ENCODE peak calls at places on chromosomes 2 and 18, in nine cellular contexts. U is transverse colon; I is AG04450; G is CD8-positive, alpha-beta T cell; M is spleen; D is hepatocyte; O is neuronal stem cell; T is Peyer's patch; W is heart left ventricle. A is an unnamed sample.
A peak's percentile ranks its signal among the peaks of the same experiment; 100 is the strongest.

GRCh38 chr18:58637197-58637596 is 8.3 kb upstream of the ALPK2 start:
- DNase-seq in T (no peak), I (no peak), U (no peak), D (no peak), M (no peak), W (no peak), G (no peak), O (no peak), A (no peak)

GRCh38 chr2:138296365-138296764 is 205.2 kb upstream of the SPOPL start:
- DNase-seq in U (no peak), G (no peak), O (no peak), I (no peak), T (no peak), D (no peak), W (no peak), M (no peak), A (no peak)

GRCh38 chr18:22827216-22827615 is 105.9 kb upstream of the RBBP8 start:
- DNase-seq in U (no peak), T (no peak), G (no peak), M (no peak), O (no peak), I (no peak), D (no peak), W (no peak), A (no peak)

GRCh38 chr2:162694255-162694654 is 144.3 kb downstream of the KCNH7 start:
- DNase-seq in O (no peak), M (no peak), I (no peak), G (no peak), U (no peak), W (no peak), T (no peak), D (no peak), A (no peak)

GRCh38 chr2:239894276-239894675 is 130.9 kb downstream of the NDUFA10 start:
- DNase-seq in O (no peak), G (no peak), I (no peak), W (no peak), U (no peak), T (no peak), D (no peak), M (peak; percentile 29), A (no peak)

GRCh38 chr2:178478102-178478441 is 328 bp downstream of the FKBP7 start:
- DNase-seq in U (peak; percentile 20), T (no peak), D (peak; percentile 25), G (no peak), I (no peak), O (no peak), W (no peak), M (peak; percentile 75), A (no peak)

GRCh38 chr18:40874233-40874632 is 1080.8 kb upstream of the PIK3C3 start:
- DNase-seq in W (no peak), U (no peak), M (no peak), G (no peak), O (no peak), D (no peak), T (no peak), I (peak; percentile 18), A (no peak)

GRCh38 chr2:216429403-216429802 is 17.1 kb downstream of the SMARCAL1 start:
- DNase-seq in U (no peak), W (no peak), O (no peak), M (no peak), D (no peak), G (no peak), I (no peak), T (no peak), A (no peak)

GRCh38 chr2:152304845-152305244 is 30.1 kb upstream of the FMNL2 start:
- DNase-seq in G (no peak), I (no peak), W (no peak), D (no peak), O (no peak), T (no peak), M (no peak), U (no peak), A (no peak)

GRCh38 chr18:3652380-3653262 is 202.6 kb downstream of the TGIF1 start:
- DNase-seq in T (no peak), D (peak; percentile 91), M (no peak), G (no peak), O (no peak), U (peak; percentile 70), I (peak; percentile 92), W (peak; percentile 71), A (peak; percentile 77)

GRCh38 chr2:40148344-40148743 is 303.5 kb downstream of the SLC8A1 start:
- DNase-seq in G (no peak), W (no peak), M (no peak), D (no peak), U (no peak), T (no peak), O (no peak), I (no peak), A (no peak)

GRCh38 chr2:45813003-45813601 is 161.6 kb downstream of the PRKCE start:
- DNase-seq in M (no peak), G (no peak), D (no peak), U (no peak), O (no peak), I (no peak), W (peak; percentile 65), T (no peak), A (no peak)

GRCh38 chr2:119225084-119225864 is 1.6 kb downstream of the STEAP3 start:
- DNase-seq in I (no peak), T (no peak), D (peak; percentile 51), O (no peak), M (no peak), W (no peak), U (peak; percentile 58), G (no peak), A (no peak)

GRCh38 chr2:147051248-147051647 is 793.6 kb upstream of the ACVR2A start:
- DNase-seq in M (no peak), G (no peak), U (no peak), D (no peak), I (no peak), O (no peak), W (no peak), T (no peak), A (no peak)

GRCh38 chr2:97355887-97356286 is 233.8 kb downstream of the ANKRD36B start:
- DNase-seq in G (no peak), O (no peak), W (no peak), U (no peak), T (no peak), M (no peak), D (no peak), I (no peak), A (no peak)

GRCh38 chr18:77065221-77065981 is 67.2 kb downstream of the MBP start:
- DNase-seq in M (peak; percentile 87), U (no peak), G (peak; percentile 42), W (no peak), D (peak; percentile 44), O (no peak), I (peak; percentile 70), T (peak; percentile 46), A (peak; percentile 84)

GRCh38 chr2:101337877-101338276 is 29.4 kb upstream of the RNF149 start:
- DNase-seq in O (no peak), D (no peak), T (no peak), G (no peak), W (no peak), M (no peak), I (no peak), U (no peak), A (no peak)
- H3K4me3 ChIP-seq in O (no peak overlapping the region), D (no peak overlapping the region), T (no peak overlapping the region), G (no peak overlapping the region), W (no peak overlapping the region), M (no peak overlapping the region), I (no peak overlapping the region), U (no peak overlapping the region), A (no peak overlapping the region)

DNA sequence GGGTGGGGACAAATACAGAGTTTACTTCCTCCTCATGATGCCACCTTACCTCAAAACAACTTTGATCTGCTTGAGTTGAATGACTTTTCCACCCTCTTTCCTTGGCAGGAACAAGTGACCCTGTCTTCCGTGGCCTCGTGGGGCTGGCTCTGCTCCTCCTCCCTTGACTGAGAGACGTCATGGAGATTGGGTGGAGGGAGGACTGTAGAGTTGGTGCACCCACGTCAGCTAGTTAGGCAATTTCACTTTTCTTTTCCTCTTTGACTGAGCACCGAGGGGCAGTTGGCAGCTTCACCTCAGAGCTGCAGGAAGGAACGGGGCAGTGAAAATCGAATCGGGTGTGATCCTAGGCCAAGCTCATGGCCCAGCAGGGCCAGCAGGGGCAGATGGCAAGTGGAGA is at the start of gene SP140:
- DNase-seq in U (peak; percentile 73), T (peak; percentile 91), O (no peak), G (peak; percentile 65), I (no peak), D (no peak), M (peak; percentile 93), W (peak; percentile 62), A (peak; percentile 75)
- H3K27ac ChIP-seq in U (peak within 1 kb of the TSS; percentile 68), T (peak within 1 kb of the TSS; percentile 86), O (no peak within 1 kb of the TSS), G (peak within 1 kb of the TSS; percentile 57), I (no peak within 1 kb of the TSS), D (no peak within 1 kb of the TSS), M (peak within 1 kb of the TSS; percentile 85), W (no peak within 1 kb of the TSS), A (peak within 1 kb of the TSS; percentile 19)

DNA sequence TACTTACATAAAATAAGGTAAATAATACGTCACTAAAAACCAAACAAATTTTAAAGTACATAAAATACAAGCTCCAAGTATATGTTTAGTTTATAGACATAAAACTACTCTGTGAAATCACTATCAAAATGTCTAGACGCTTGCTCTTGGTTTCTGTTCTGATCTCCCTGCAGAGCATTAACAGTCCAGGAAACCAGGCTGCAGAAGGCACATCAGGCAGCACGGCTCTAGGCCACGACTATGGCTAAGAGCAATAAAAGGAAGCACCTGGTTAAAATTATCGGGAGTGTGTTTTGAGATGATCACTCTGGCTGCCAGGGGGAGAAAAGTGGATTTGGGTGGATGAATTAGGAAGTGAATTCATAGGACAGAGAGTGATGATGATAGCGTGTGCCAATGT is 196.0 kb upstream of the SPHKAP start:
- DNase-seq in I (no peak), M (no peak), U (no peak), W (no peak), D (no peak), O (no peak), T (no peak), G (no peak), A (no peak)
- H3K9me3 ChIP-seq in I (peaks cover 9% of the 10 kb centered on the region), M (no peaks in the 10 kb centered on the region), U (no peaks in the 10 kb centered on the region), W (no peaks in the 10 kb centered on the region), D (no peaks in the 10 kb centered on the region), O (no peaks in the 10 kb centered on the region), T (no peaks in the 10 kb centered on the region), G (no peaks in the 10 kb centered on the region), A (no peaks in the 10 kb centered on the region)

GRCh38 chr2:397561-398325 is 109.9 kb upstream of the ALKAL2 start:
- DNase-seq in I (no peak), D (no peak), O (no peak), W (no peak), T (no peak), M (no peak), U (no peak), G (no peak), A (no peak)

GRCh38 chr2:392921-393270 is 105.0 kb upstream of the ALKAL2 start:
- DNase-seq in I (no peak), T (no peak), G (no peak), O (no peak), U (no peak), D (no peak), W (no peak), M (no peak), A (no peak)

GRCh38 chr2:393711-394696 is 106.1 kb upstream of the ALKAL2 start:
- DNase-seq in T (peak; percentile 63), M (peak; percentile 87), I (no peak), O (peak; percentile 12), W (no peak), U (peak; percentile 30), G (peak; percentile 67), D (peak; percentile 60), A (no peak)

GRCh38 chr2:396903-397302 is 109.0 kb upstream of the ALKAL2 start:
- DNase-seq in O (no peak), M (no peak), T (no peak), U (no peak), W (no peak), D (no peak), G (no peak), I (no peak), A (no peak)

GRCh38 chr2:395886-396285 is 108.0 kb upstream of the ALKAL2 start:
- DNase-seq in I (no peak), G (no peak), T (no peak), W (no peak), O (no peak), M (no peak), U (no peak), D (no peak), A (no peak)
- H3K4me3 ChIP-seq in I (no peak overlapping the region), G (no peak overlapping the region), T (no peak overlapping the region), W (no peak overlapping the region), O (no peak overlapping the region), M (no peak overlapping the region), U (no peak overlapping the region), D (no peak overlapping the region), A (no peak overlapping the region)

A was measured in left lung.